ENCODE peak calls at places on chromosome 13, in nine cellular contexts. V, I, R, P, Z, J, H, B and N are unnamed samples.

GRCh38 chr13:108508263-108508662 is 121.1 kb upstream of the MYO16 start:
- DNase-seq in V (peak; percentile 59), I (no peak), R (peak; percentile 11), P (no peak), Z (no peak), J (peak; percentile 48), H (peak; percentile 12), B (peak; percentile 42), N (peak; percentile 32)

GRCh38 chr13:57624565-57625435 is 6.7 kb upstream of the PCDH17 start:
- DNase-seq in V (peak; percentile 76), I (no peak), R (peak; percentile 21), P (peak; percentile 58), Z (no peak), J (peak; percentile 68), H (peak; percentile 74), B (peak; percentile 33), N (peak; percentile 48)

GRCh38 chr13:92074658-92075057 is 676.2 kb downstream of the GPC5 start:
- DNase-seq in V (peak; percentile 11), I (no peak), R (no peak), P (no peak), Z (no peak), J (peak; percentile 2), H (peak; percentile 22), B (no peak), N (no peak)

GRCh38 chr13:97261254-97262015 is 39.3 kb downstream of the MBNL2 start:
- DNase-seq in V (no peak), I (no peak), R (no peak), P (no peak), Z (no peak), J (no peak), H (no peak), B (no peak), N (no peak)

GRCh38 chr13:29589234-29589633 is 6.3 kb downstream of the SLC7A1 start:
- DNase-seq in V (no peak), I (no peak), R (no peak), P (no peak), Z (no peak), J (no peak), H (no peak), B (peak; percentile 33), N (peak; percentile 52)

GRCh38 chr13:80399340-80400163 is 58.6 kb upstream of the SPRY2 start:
- DNase-seq in V (no peak), I (no peak), R (no peak), P (peak; percentile 7), Z (no peak), J (no peak), H (no peak), B (no peak), N (no peak)

GRCh38 chr13:113815151-113816058 is 48.5 kb downstream of the GAS6 start:
- DNase-seq in V (no peak), I (no peak), R (no peak), P (no peak), Z (no peak), J (no peak), H (no peak), B (no peak), N (no peak)

GRCh38 chr13:27309967-27310598 is 39.5 kb downstream of the RASL11A start:
- DNase-seq in V (peak; percentile 7), I (no peak), R (no peak), P (no peak), Z (no peak), J (no peak), H (no peak), B (peak; percentile 12), N (no peak)

GRCh38 chr13:98599502-98600328 is 22.8 kb upstream of the STK24 start:
- DNase-seq in V (peak; percentile 18), I (no peak), R (no peak), P (no peak), Z (no peak), J (peak; percentile 22), H (no peak), B (no peak), N (peak; percentile 58)

GRCh38 chr13:26022538-26023292 is 29.1 kb downstream of the SHISA2 start:
- DNase-seq in V (peak; percentile 44), I (no peak), R (peak; percentile 56), P (no peak), Z (peak; percentile 81), J (peak; percentile 74), H (peak; percentile 67), B (peak; percentile 78), N (peak; percentile 89)

GRCh38 chr13:26476111-26476743 is 81.3 kb upstream of the WASF3 start:
- DNase-seq in V (peak; percentile 32), I (no peak), R (no peak), P (no peak), Z (no peak), J (no peak), H (peak; percentile 39), B (peak; percentile 38), N (peak; percentile 75)

GRCh38 chr13:58999851-59000250 is 1163.9 kb downstream of the DIAPH3 start:
- DNase-seq in V (no peak), I (no peak), R (no peak), P (no peak), Z (no peak), J (no peak), H (no peak), B (peak; percentile 35), N (no peak)

GRCh38 chr13:22061806-22062391 is 391.0 kb downstream of the FGF9 start:
- DNase-seq in V (no peak), I (no peak), R (no peak), P (no peak), Z (no peak), J (no peak), H (no peak), B (no peak), N (no peak)

GRCh38 chr13:105220063-105220462 is 1315.4 kb downstream of the EFNB2 start:
- DNase-seq in V (peak; percentile 18), I (no peak), R (no peak), P (no peak), Z (no peak), J (no peak), H (peak; percentile 30), B (peak; percentile 79), N (no peak)

GRCh38 chr13:21106089-21106488 is 44.7 kb upstream of the LATS2 start:
- DNase-seq in V (peak; percentile 35), I (no peak), R (peak; percentile 13), P (no peak), Z (no peak), J (peak; percentile 23), H (peak; percentile 27), B (peak; percentile 20), N (peak; percentile 83)